ENCODE peak calls at places on chromosomes 12 and 14, in four cellular contexts. X is GM12878, H is HepG2, W is H1. Q is an unnamed sample.

GRCh38 chr12:32161040-32161439 is 54.4 kb downstream of the BICD1 start:
- DNase-seq in X (no peak), H (no peak), W (no peak), Q (no peak)

GRCh38 chr12:29797565-29798360 is 14.0 kb upstream of the TMTC1 start:
- DNase-seq in X (no peak), H (no peak), W (no peak), Q (no peak)

GRCh38 chr14:105746124-105746514 is 219.7 kb downstream of the TMEM121 start:
- DNase-seq in X (no peak), H (no peak), W (no peak), Q (no peak)

GRCh38 chr12:6631549-6631961 is 4.2 kb downstream of the LPAR5 start:
- DNase-seq in X (no peak), H (no peak), W (no peak), Q (no peak)

GRCh38 chr12:49838973-49839633 is 3.8 kb downstream of the BCDIN3D start:
- DNase-seq in X (no peak), H (peak), W (no peak), Q (peak)

GRCh38 chr14:101360045-101360931 is 201.0 kb upstream of the DIO3 start:
- DNase-seq in X (no peak), H (no peak), W (no peak), Q (no peak)

GRCh38 chr14:23052182-23052623 is 5.1 kb downstream of the CDH24 start:
- DNase-seq in X (no peak), H (peak), W (peak), Q (no peak)

GRCh38 chr14:101367421-101368261 is 193.7 kb upstream of the DIO3 start:
- DNase-seq in X (no peak), H (no peak), W (no peak), Q (no peak)

GRCh38 chr12:51307655-51308593 is 16.1 kb downstream of the BIN2 start:
- DNase-seq in X (no peak), H (no peak), W (no peak), Q (no peak)

GRCh38 chr12:123799227-123799626 is 37.1 kb downstream of the DNAH10 start:
- DNase-seq in X (no peak), H (no peak), W (no peak), Q (no peak)

GRCh38 chr12:123805119-123805518 is 43.0 kb downstream of the DNAH10 start:
- DNase-seq in X (no peak), H (no peak), W (no peak), Q (no peak)

GRCh38 chr12:123807002-123807401 is 44.9 kb downstream of the DNAH10 start:
- DNase-seq in X (no peak), H (no peak), W (no peak), Q (no peak)

GRCh38 chr12:123798518-123798917 is 36.4 kb downstream of the DNAH10 start:
- DNase-seq in X (no peak), H (no peak), W (no peak), Q (no peak)

DNA sequence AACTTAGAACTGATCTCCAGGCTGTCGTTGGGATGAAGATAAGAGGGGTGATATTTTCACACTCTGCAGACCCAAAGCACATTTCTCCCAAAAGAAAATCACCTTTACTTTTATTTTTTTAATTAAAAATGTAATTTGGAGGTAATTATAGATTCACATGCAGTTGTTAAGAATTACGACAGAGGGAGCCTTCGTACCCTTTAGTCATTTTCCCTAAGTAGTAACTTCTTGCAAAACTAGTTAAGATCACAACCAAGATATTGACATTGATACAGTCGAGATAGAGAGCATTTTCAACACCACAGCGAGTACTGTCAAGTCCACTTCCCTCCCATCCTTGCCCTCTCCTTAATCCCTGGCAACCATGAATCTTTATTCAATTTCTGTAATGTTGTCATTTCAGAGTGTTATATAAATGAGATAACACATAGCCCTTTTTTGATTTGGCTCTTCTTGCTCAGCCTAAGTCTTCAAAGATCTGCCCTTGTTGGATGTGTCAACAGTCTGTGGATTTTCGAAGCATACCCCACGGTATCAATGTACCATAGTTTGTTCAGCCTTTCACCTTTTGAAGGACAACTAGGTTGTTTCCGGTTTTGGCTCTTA is 39.6 kb downstream of the DNAH10 start:
- DNase-seq in X (no peak), H (no peak), W (no peak), Q (no peak)
- TF ChIP-seq YY1 in X (no peak), H (no peak), W (no peak), Q (no peak)

GRCh38 chr14:94823556-94824341 is 53.8 kb upstream of the GSC start:
- DNase-seq in X (no peak), H (peak), W (no peak), Q (no peak)
- TF ChIP-seq TCF12 in X (no peak), H (no peak), W (no peak), Q (no peak)

GRCh38 chr12:129298921-129299320 is 445.6 kb downstream of the GLT1D1 start:
- DNase-seq in X (no peak), H (no peak), W (no peak), Q (no peak)
- TF ChIP-seq YY1 in X (no peak), H (no peak), W (no peak), Q (no peak)

GRCh38 chr12:58313091-58313855 is 371.9 kb downstream of the ATP23 start:
- DNase-seq in X (no peak), H (no peak), W (no peak), Q (no peak)
- TF ChIP-seq TCF12 in X (no peak), H (no peak), W (no peak), Q (peak)

Q was measured in SK-N-SH.